ENCODE peak calls at places on chromosomes 5 and 9, in eight cellular contexts. V is mesothelial cell of epicardium; T is Daoy; N is upper lobe of left lung; Z is A549; K is T1000; B is activated CD4-positive, alpha-beta T cell treated with anti-CD3 and anti-CD28 coated beads, Interleukin-2, amount 50 U/mL, for 4 hours; J is activated CD8-positive, alpha-beta T cell treated with anti-CD3 and anti-CD28 coated beads, Interleukin-2, amount 10 ng/mL, durations not matched to agents 7 days and 5 days. D is an unnamed sample.

GRCh38 chr5:44454002-44454401 is 64.8 kb upstream of the FGF10 start:
- DNase-seq in B (no peak), Z (no peak), T (no peak), N (no peak), J (no peak), K (no peak), V (no peak), D (no peak)

GRCh38 chr9:15867334-15867733 is 314.5 kb downstream of the CCDC171 start:
- DNase-seq in B (no peak), N (no peak), J (no peak), K (no peak), T (no peak), Z (no peak), V (no peak), D (no peak)

GRCh38 chr5:32278403-32278802 is 34.3 kb downstream of the MTMR12 start:
- DNase-seq in J (no peak), Z (no peak), K (peak; percentile 20), V (no peak), N (no peak), T (peak; percentile 71), B (no peak), D (peak; percentile 2)

GRCh38 chr9:722388-722980 is 119.0 kb upstream of the DMRT1 start:
- DNase-seq in K (no peak), V (no peak), Z (no peak), T (no peak), N (peak; percentile 54), J (no peak), B (no peak), D (no peak)

GRCh38 chr9:35518981-35519679 is 29.2 kb downstream of the RUSC2 start:
- DNase-seq in K (no peak), T (peak; percentile 75), Z (no peak), B (no peak), N (peak; percentile 24), V (no peak), J (no peak), D (no peak)

GRCh38 chr9:122446819-122447484 is 30.8 kb downstream of the OR1J1 start:
- DNase-seq in T (no peak), J (no peak), N (no peak), K (no peak), B (no peak), V (no peak), Z (no peak), D (no peak)

GRCh38 chr5:149345892-149346222 is 558 bp downstream of the GRPEL2 start:
- DNase-seq in B (no peak), V (no peak), Z (no peak), J (no peak), T (peak; percentile 12), N (no peak), K (no peak), D (peak; percentile 30)

GRCh38 chr5:104186100-104186499 is 623.5 kb upstream of the NUDT12 start:
- DNase-seq in T (peak; percentile 16), Z (no peak), B (no peak), V (no peak), J (no peak), K (no peak), N (no peak), D (no peak)

GRCh38 chr5:154714271-154714986 is 40.7 kb upstream of the LARP1 start:
- DNase-seq in K (no peak), V (no peak), T (peak; percentile 43), B (no peak), N (peak; percentile 59), Z (no peak), J (peak; percentile 27), D (no peak)

GRCh38 chr5:143837306-143837848 is 25.4 kb downstream of the HMHB1 start:
- DNase-seq in K (no peak), N (no peak), J (no peak), T (peak; percentile 39), B (no peak), V (no peak), Z (no peak), D (no peak)

GRCh38 chr9:73683862-73684591 is 532.4 kb downstream of the ANXA1 start:
- DNase-seq in B (no peak), V (no peak), N (no peak), T (peak; percentile 49), Z (no peak), K (peak; percentile 38), J (no peak), D (no peak)

GRCh38 chr5:178368716-178369300 is 136.2 kb upstream of the PHYKPL start:
- DNase-seq in Z (no peak), B (no peak), T (no peak), N (no peak), J (no peak), V (no peak), K (no peak), D (no peak)

GRCh38 chr5:129244478-129244877 is 149.9 kb downstream of the ISOC1 start:
- DNase-seq in V (no peak), N (no peak), Z (no peak), K (no peak), T (no peak), B (no peak), J (no peak), D (no peak)

GRCh38 chr5:180328296-180329137 is 24.6 kb downstream of the GFPT2 start:
- DNase-seq in K (no peak), T (peak; percentile 88), J (peak; percentile 87), B (peak; percentile 81), V (peak; percentile 63), Z (peak; percentile 88), N (peak; percentile 86), D (peak; percentile 75)

GRCh38 chr5:175743676-175744210 is 85.9 kb downstream of the HRH2 start:
- DNase-seq in J (no peak), N (no peak), B (no peak), K (no peak), Z (peak; percentile 44), V (no peak), T (no peak), D (no peak)

GRCh38 chr5:31364881-31365636 is 166.8 kb downstream of the DROSHA start:
- DNase-seq in T (no peak), N (no peak), V (no peak), Z (no peak), K (peak; percentile 18), J (no peak), B (no peak), D (no peak)

D was measured in stimulated activated naive CD4-positive, alpha-beta T cell treated with Interleukin-2 at 50 U/mL for 16 hours.